ENCODE peak calls at places on chromosomes 7 and 10, in nine cellular contexts. One of them, this sample, is unnamed.

GRCh38 chr7:30596043-30596641 is 1.5 kb downstream of the GARS1 start:
- DNase-seq in HTR-8/SVneo: peak; percentile 13
- DNase-seq in iPS-NIHi11: peak; percentile 37
- DNase-seq in DMS153: no peak
- DNase-seq in activated T-cell treated with anti-CD3 and anti-CD28 coated beads for 24 hours: no peak
- DNase-seq in amniotic stem cell: no peak
- DNase-seq in H54: no peak
- DNase-seq in AG04449: no peak
- DNase-seq in ecto neural progenitor cell: no peak
- DNase-seq in this sample: peak; percentile 32

GRCh38 chr7:99036531-99037175 is 107.3 kb downstream of the SMURF1 start:
- DNase-seq in HTR-8/SVneo: no peak
- DNase-seq in iPS-NIHi11: peak; percentile 81
- DNase-seq in DMS153: no peak
- DNase-seq in activated T-cell treated with anti-CD3 and anti-CD28 coated beads for 24 hours: no peak
- DNase-seq in amniotic stem cell: no peak
- DNase-seq in H54: peak; percentile 40
- DNase-seq in AG04449: no peak
- DNase-seq in ecto neural progenitor cell: peak; percentile 68
- DNase-seq in this sample: no peak

GRCh38 chr10:12154516-12154915 is 25.0 kb downstream of the SEC61A2 start:
- DNase-seq in HTR-8/SVneo: no peak
- DNase-seq in iPS-NIHi11: no peak
- DNase-seq in DMS153: no peak
- DNase-seq in activated T-cell treated with anti-CD3 and anti-CD28 coated beads for 24 hours: no peak
- DNase-seq in amniotic stem cell: no peak
- DNase-seq in H54: no peak
- DNase-seq in AG04449: no peak
- DNase-seq in ecto neural progenitor cell: no peak
- DNase-seq in this sample: no peak

GRCh38 chr10:94088926-94089381 is 95.2 kb downstream of the PLCE1 start:
- DNase-seq in HTR-8/SVneo: no peak
- DNase-seq in iPS-NIHi11: no peak
- DNase-seq in DMS153: peak; percentile 13
- DNase-seq in activated T-cell treated with anti-CD3 and anti-CD28 coated beads for 24 hours: no peak
- DNase-seq in amniotic stem cell: no peak
- DNase-seq in H54: no peak
- DNase-seq in AG04449: no peak
- DNase-seq in ecto neural progenitor cell: no peak
- DNase-seq in this sample: no peak

GRCh38 chr10:74548676-74549075 is 277.7 kb upstream of the KAT6B start:
- DNase-seq in HTR-8/SVneo: no peak
- DNase-seq in iPS-NIHi11: no peak
- DNase-seq in DMS153: no peak
- DNase-seq in activated T-cell treated with anti-CD3 and anti-CD28 coated beads for 24 hours: no peak
- DNase-seq in amniotic stem cell: no peak
- DNase-seq in H54: no peak
- DNase-seq in AG04449: no peak
- DNase-seq in ecto neural progenitor cell: no peak
- DNase-seq in this sample: peak; percentile 4

GRCh38 chr7:61576-62360 is 130.6 kb upstream of the FAM20C start:
- DNase-seq in HTR-8/SVneo: no peak
- DNase-seq in iPS-NIHi11: no peak
- DNase-seq in DMS153: no peak
- DNase-seq in activated T-cell treated with anti-CD3 and anti-CD28 coated beads for 24 hours: no peak
- DNase-seq in amniotic stem cell: no peak
- DNase-seq in H54: no peak
- DNase-seq in AG04449: no peak
- DNase-seq in ecto neural progenitor cell: no peak
- DNase-seq in this sample: no peak

GRCh38 chr7:48528689-48529088 is 357.4 kb downstream of the ABCA13 start:
- DNase-seq in HTR-8/SVneo: no peak
- DNase-seq in iPS-NIHi11: no peak
- DNase-seq in DMS153: no peak
- DNase-seq in activated T-cell treated with anti-CD3 and anti-CD28 coated beads for 24 hours: no peak
- DNase-seq in amniotic stem cell: no peak
- DNase-seq in H54: no peak
- DNase-seq in AG04449: no peak
- DNase-seq in ecto neural progenitor cell: no peak
- DNase-seq in this sample: no peak

GRCh38 chr10:58839771-58840170 is 327.1 kb downstream of the BICC1 start:
- DNase-seq in HTR-8/SVneo: no peak
- DNase-seq in iPS-NIHi11: no peak
- DNase-seq in DMS153: no peak
- DNase-seq in activated T-cell treated with anti-CD3 and anti-CD28 coated beads for 24 hours: no peak
- DNase-seq in amniotic stem cell: no peak
- DNase-seq in H54: no peak
- DNase-seq in AG04449: no peak
- DNase-seq in ecto neural progenitor cell: no peak
- DNase-seq in this sample: no peak

GRCh38 chr10:70267161-70267933 is 16.5 kb downstream of the NPFFR1 start:
- DNase-seq in HTR-8/SVneo: peak; percentile 88
- DNase-seq in iPS-NIHi11: peak; percentile 77
- DNase-seq in DMS153: no peak
- DNase-seq in activated T-cell treated with anti-CD3 and anti-CD28 coated beads for 24 hours: no peak
- DNase-seq in amniotic stem cell: peak; percentile 92
- DNase-seq in H54: peak; percentile 96
- DNase-seq in AG04449: peak; percentile 80
- DNase-seq in ecto neural progenitor cell: no peak
- DNase-seq in this sample: peak; percentile 55

GRCh38 chr7:143046334-143046935 is 5.7 kb upstream of the OR6V1 start:
- DNase-seq in HTR-8/SVneo: no peak
- DNase-seq in iPS-NIHi11: no peak
- DNase-seq in DMS153: no peak
- DNase-seq in activated T-cell treated with anti-CD3 and anti-CD28 coated beads for 24 hours: no peak
- DNase-seq in amniotic stem cell: no peak
- DNase-seq in H54: no peak
- DNase-seq in AG04449: no peak
- DNase-seq in ecto neural progenitor cell: no peak
- DNase-seq in this sample: no peak

GRCh38 chr10:76428541-76429330 is 997.3 kb downstream of the LRMDA start:
- DNase-seq in HTR-8/SVneo: peak; percentile 59
- DNase-seq in iPS-NIHi11: no peak
- DNase-seq in DMS153: no peak
- DNase-seq in activated T-cell treated with anti-CD3 and anti-CD28 coated beads for 24 hours: no peak
- DNase-seq in amniotic stem cell: peak; percentile 68
- DNase-seq in H54: peak; percentile 31
- DNase-seq in AG04449: peak; percentile 85
- DNase-seq in ecto neural progenitor cell: no peak
- DNase-seq in this sample: no peak

GRCh38 chr10:71598673-71599072 is 120.9 kb downstream of the C10orf105 start:
- DNase-seq in HTR-8/SVneo: no peak
- DNase-seq in iPS-NIHi11: no peak
- DNase-seq in DMS153: no peak
- DNase-seq in activated T-cell treated with anti-CD3 and anti-CD28 coated beads for 24 hours: no peak
- DNase-seq in amniotic stem cell: no peak
- DNase-seq in H54: no peak
- DNase-seq in AG04449: no peak
- DNase-seq in ecto neural progenitor cell: no peak
- DNase-seq in this sample: no peak

GRCh38 chr7:84674236-84674913 is 479.8 kb upstream of the SEMA3A start:
- DNase-seq in HTR-8/SVneo: no peak
- DNase-seq in iPS-NIHi11: no peak
- DNase-seq in DMS153: no peak
- DNase-seq in activated T-cell treated with anti-CD3 and anti-CD28 coated beads for 24 hours: no peak
- DNase-seq in amniotic stem cell: no peak
- DNase-seq in H54: no peak
- DNase-seq in AG04449: no peak
- DNase-seq in ecto neural progenitor cell: no peak
- DNase-seq in this sample: no peak

GRCh38 chr7:100825760-100826545 is 1.4 kb downstream of the EPHB4 start:
- DNase-seq in HTR-8/SVneo: peak; percentile 61
- DNase-seq in iPS-NIHi11: peak; percentile 32
- DNase-seq in DMS153: peak; percentile 24
- DNase-seq in activated T-cell treated with anti-CD3 and anti-CD28 coated beads for 24 hours: no peak
- DNase-seq in amniotic stem cell: peak; percentile 10
- DNase-seq in H54: no peak
- DNase-seq in AG04449: no peak
- DNase-seq in ecto neural progenitor cell: no peak
- DNase-seq in this sample: no peak

GRCh38 chr10:29634764-29635625 is at the start of gene SVIL:
- DNase-seq in HTR-8/SVneo: no peak
- DNase-seq in iPS-NIHi11: peak; percentile 45
- DNase-seq in DMS153: no peak
- DNase-seq in activated T-cell treated with anti-CD3 and anti-CD28 coated beads for 24 hours: no peak
- DNase-seq in amniotic stem cell: no peak
- DNase-seq in H54: no peak
- DNase-seq in AG04449: no peak
- DNase-seq in ecto neural progenitor cell: no peak
- DNase-seq in this sample: no peak

GRCh38 chr10:132478341-132479023 is 59.1 kb upstream of the INPP5A start:
- DNase-seq in HTR-8/SVneo: no peak
- DNase-seq in iPS-NIHi11: no peak
- DNase-seq in DMS153: no peak
- DNase-seq in activated T-cell treated with anti-CD3 and anti-CD28 coated beads for 24 hours: no peak
- DNase-seq in amniotic stem cell: no peak
- DNase-seq in H54: no peak
- DNase-seq in AG04449: no peak
- DNase-seq in ecto neural progenitor cell: no peak
- DNase-seq in this sample: no peak

GRCh38 chr7:91357379-91357778 is 93.1 kb downstream of the FZD1 start:
- DNase-seq in HTR-8/SVneo: no peak
- DNase-seq in iPS-NIHi11: no peak
- DNase-seq in DMS153: no peak
- DNase-seq in activated T-cell treated with anti-CD3 and anti-CD28 coated beads for 24 hours: no peak
- DNase-seq in amniotic stem cell: no peak
- DNase-seq in H54: no peak
- DNase-seq in AG04449: no peak
- DNase-seq in ecto neural progenitor cell: no peak
- DNase-seq in this sample: no peak

GRCh38 chr7:24498439-24498838 is 74.8 kb upstream of the PALS2 start:
- DNase-seq in HTR-8/SVneo: no peak
- DNase-seq in iPS-NIHi11: no peak
- DNase-seq in DMS153: no peak
- DNase-seq in activated T-cell treated with anti-CD3 and anti-CD28 coated beads for 24 hours: no peak
- DNase-seq in amniotic stem cell: no peak
- DNase-seq in H54: no peak
- DNase-seq in AG04449: no peak
- DNase-seq in ecto neural progenitor cell: no peak
- DNase-seq in this sample: no peak

GRCh38 chr7:100604078-100604975 is 2.2 kb downstream of the PCOLCE start:
- DNase-seq in HTR-8/SVneo: peak; percentile 68
- DNase-seq in iPS-NIHi11: peak; percentile 91
- DNase-seq in DMS153: peak; percentile 31
- DNase-seq in activated T-cell treated with anti-CD3 and anti-CD28 coated beads for 24 hours: peak; percentile 58
- DNase-seq in amniotic stem cell: no peak
- DNase-seq in H54: peak; percentile 84
- DNase-seq in AG04449: no peak
- DNase-seq in ecto neural progenitor cell: peak; percentile 85
- DNase-seq in this sample: no peak

GRCh38 chr10:97529685-97530465 is 31.2 kb downstream of the UBTD1 start:
- DNase-seq in HTR-8/SVneo: no peak
- DNase-seq in iPS-NIHi11: no peak
- DNase-seq in DMS153: no peak
- DNase-seq in activated T-cell treated with anti-CD3 and anti-CD28 coated beads for 24 hours: no peak
- DNase-seq in amniotic stem cell: no peak
- DNase-seq in H54: no peak
- DNase-seq in AG04449: no peak
- DNase-seq in ecto neural progenitor cell: no peak
- DNase-seq in this sample: no peak

GRCh38 chr10:43407148-43407575 is 1.8 kb downstream of the HNRNPF start:
- DNase-seq in HTR-8/SVneo: no peak
- DNase-seq in iPS-NIHi11: peak; percentile 44
- DNase-seq in DMS153: no peak
- DNase-seq in activated T-cell treated with anti-CD3 and anti-CD28 coated beads for 24 hours: peak; percentile 36
- DNase-seq in amniotic stem cell: no peak
- DNase-seq in H54: no peak
- DNase-seq in AG04449: no peak
- DNase-seq in ecto neural progenitor cell: peak; percentile 66
- DNase-seq in this sample: no peak

GRCh38 chr7:37341033-37341630 is 107.5 kb downstream of the ELMO1 start:
- DNase-seq in HTR-8/SVneo: no peak
- DNase-seq in iPS-NIHi11: no peak
- DNase-seq in DMS153: no peak
- DNase-seq in activated T-cell treated with anti-CD3 and anti-CD28 coated beads for 24 hours: no peak
- DNase-seq in amniotic stem cell: no peak
- DNase-seq in H54: no peak
- DNase-seq in AG04449: no peak
- DNase-seq in ecto neural progenitor cell: no peak
- DNase-seq in this sample: no peak

GRCh38 chr10:11846542-11846941 is 23.4 kb downstream of the PROSER2 start:
- DNase-seq in HTR-8/SVneo: no peak
- DNase-seq in iPS-NIHi11: no peak
- DNase-seq in DMS153: no peak
- DNase-seq in activated T-cell treated with anti-CD3 and anti-CD28 coated beads for 24 hours: no peak
- DNase-seq in amniotic stem cell: no peak
- DNase-seq in H54: no peak
- DNase-seq in AG04449: no peak
- DNase-seq in ecto neural progenitor cell: no peak
- DNase-seq in this sample: no peak

GRCh38 chr7:78224923-78225322 is 426.4 kb downstream of the PHTF2 start:
- DNase-seq in HTR-8/SVneo: no peak
- DNase-seq in iPS-NIHi11: no peak
- DNase-seq in DMS153: no peak
- DNase-seq in activated T-cell treated with anti-CD3 and anti-CD28 coated beads for 24 hours: no peak
- DNase-seq in amniotic stem cell: no peak
- DNase-seq in H54: no peak
- DNase-seq in AG04449: no peak
- DNase-seq in ecto neural progenitor cell: no peak
- DNase-seq in this sample: no peak

GRCh38 chr10:28761084-28761875 is 84.0 kb downstream of the BAMBI start:
- DNase-seq in HTR-8/SVneo: no peak
- DNase-seq in iPS-NIHi11: no peak
- DNase-seq in DMS153: no peak
- DNase-seq in activated T-cell treated with anti-CD3 and anti-CD28 coated beads for 24 hours: no peak
- DNase-seq in amniotic stem cell: no peak
- DNase-seq in H54: no peak
- DNase-seq in AG04449: no peak
- DNase-seq in ecto neural progenitor cell: no peak
- DNase-seq in this sample: no peak

GRCh38 chr7:126668367-126668752 is 584.4 kb downstream of the GRM8 start:
- DNase-seq in HTR-8/SVneo: no peak
- DNase-seq in iPS-NIHi11: no peak
- DNase-seq in DMS153: no peak
- DNase-seq in activated T-cell treated with anti-CD3 and anti-CD28 coated beads for 24 hours: no peak
- DNase-seq in amniotic stem cell: no peak
- DNase-seq in H54: no peak
- DNase-seq in AG04449: no peak
- DNase-seq in ecto neural progenitor cell: no peak
- DNase-seq in this sample: no peak

GRCh38 chr10:79547973-79548372 is 12.2 kb downstream of the SFTPA2 start:
- DNase-seq in HTR-8/SVneo: no peak
- DNase-seq in iPS-NIHi11: no peak
- DNase-seq in DMS153: no peak
- DNase-seq in activated T-cell treated with anti-CD3 and anti-CD28 coated beads for 24 hours: no peak
- DNase-seq in amniotic stem cell: no peak
- DNase-seq in H54: no peak
- DNase-seq in AG04449: no peak
- DNase-seq in ecto neural progenitor cell: no peak
- DNase-seq in this sample: no peak

GRCh38 chr10:98097611-98098010 is 36.8 kb upstream of the R3HCC1L start:
- DNase-seq in HTR-8/SVneo: no peak
- DNase-seq in iPS-NIHi11: no peak
- DNase-seq in DMS153: peak; percentile 92
- DNase-seq in activated T-cell treated with anti-CD3 and anti-CD28 coated beads for 24 hours: no peak
- DNase-seq in amniotic stem cell: no peak
- DNase-seq in H54: no peak
- DNase-seq in AG04449: no peak
- DNase-seq in ecto neural progenitor cell: no peak
- DNase-seq in this sample: no peak

GRCh38 chr7:148115308-148115707 is 475.3 kb upstream of the C7orf33 start:
- DNase-seq in HTR-8/SVneo: no peak
- DNase-seq in iPS-NIHi11: peak; percentile 32
- DNase-seq in DMS153: no peak
- DNase-seq in activated T-cell treated with anti-CD3 and anti-CD28 coated beads for 24 hours: no peak
- DNase-seq in amniotic stem cell: no peak
- DNase-seq in H54: no peak
- DNase-seq in AG04449: no peak
- DNase-seq in ecto neural progenitor cell: no peak
- DNase-seq in this sample: no peak

GRCh38 chr10:95423327-95424005 is 132.7 kb upstream of the PDLIM1 start:
- DNase-seq in HTR-8/SVneo: no peak
- DNase-seq in iPS-NIHi11: no peak
- DNase-seq in DMS153: no peak
- DNase-seq in activated T-cell treated with anti-CD3 and anti-CD28 coated beads for 24 hours: no peak
- DNase-seq in amniotic stem cell: no peak
- DNase-seq in H54: no peak
- DNase-seq in AG04449: no peak
- DNase-seq in ecto neural progenitor cell: no peak
- DNase-seq in this sample: no peak

GRCh38 chr7:28376634-28377033 is 35.7 kb upstream of the CREB5 start:
- DNase-seq in HTR-8/SVneo: no peak
- DNase-seq in iPS-NIHi11: no peak
- DNase-seq in DMS153: no peak
- DNase-seq in activated T-cell treated with anti-CD3 and anti-CD28 coated beads for 24 hours: no peak
- DNase-seq in amniotic stem cell: no peak
- DNase-seq in H54: no peak
- DNase-seq in AG04449: no peak
- DNase-seq in ecto neural progenitor cell: no peak
- DNase-seq in this sample: no peak

This sample was measured in Panc1.